ENCODE peak calls at places on chromosomes 1 and 21, in ten cellular contexts. T is CD8-positive, alpha-beta memory T cell; L is mammary epithelial cell; K is adrenal gland; F is tibial nerve; R is naive thymus-derived CD4-positive, alpha-beta T cell; I is esophagus muscularis mucosa; E is AG04450; S is uterus; O is stomach. B is an unnamed sample.

GRCh38 chr1:220798338-220798737 is 11.6 kb downstream of the MTARC1 start:
- DNase-seq in T (no peak), L (no peak), K (no peak), F (no peak), R (no peak), I (no peak), E (no peak), S (no peak), O (no peak), B (no peak)

GRCh38 chr21:33069243-33069642 is 698 bp upstream of the OLIG1 start:
- DNase-seq in T (no peak), L (no peak), K (no peak), F (no peak), R (no peak), I (no peak), E (no peak), S (no peak), O (no peak), B (no peak)

GRCh38 chr1:224245188-224245587 is 62.1 kb downstream of the DEGS1 start:
- DNase-seq in T (no peak), L (no peak), K (peak; percentile 62), F (peak; percentile 44), R (peak; percentile 44), I (no peak), E (no peak), S (no peak), O (no peak), B (peak; percentile 5)

GRCh38 chr1:35519432-35519831 is 37.8 kb downstream of the KIAA0319L start:
- DNase-seq in T (no peak), L (no peak), K (no peak), F (no peak), R (no peak), I (no peak), E (no peak), S (no peak), O (no peak), B (no peak)

GRCh38 chr1:6464514-6464836 is 1.5 kb downstream of the TNFRSF25 start:
- DNase-seq in T (no peak), L (no peak), K (no peak), F (no peak), R (no peak), I (no peak), E (no peak), S (no peak), O (peak; percentile 90), B (peak; percentile 5)

GRCh38 chr1:37858931-37859506 is 373 bp downstream of the MTF1 start:
- DNase-seq in T (no peak), L (no peak), K (no peak), F (no peak), R (no peak), I (no peak), E (no peak), S (no peak), O (no peak), B (no peak)

GRCh38 chr1:218367118-218367517 is 22.0 kb downstream of the TGFB2 start:
- DNase-seq in T (no peak), L (no peak), K (no peak), F (no peak), R (no peak), I (no peak), E (no peak), S (no peak), O (no peak), B (no peak)

GRCh38 chr1:6257541-6258069 is 3.3 kb downstream of the GPR153 start:
- DNase-seq in T (no peak), L (no peak), K (no peak), F (no peak), R (no peak), I (no peak), E (no peak), S (no peak), O (no peak), B (no peak)

DNA sequence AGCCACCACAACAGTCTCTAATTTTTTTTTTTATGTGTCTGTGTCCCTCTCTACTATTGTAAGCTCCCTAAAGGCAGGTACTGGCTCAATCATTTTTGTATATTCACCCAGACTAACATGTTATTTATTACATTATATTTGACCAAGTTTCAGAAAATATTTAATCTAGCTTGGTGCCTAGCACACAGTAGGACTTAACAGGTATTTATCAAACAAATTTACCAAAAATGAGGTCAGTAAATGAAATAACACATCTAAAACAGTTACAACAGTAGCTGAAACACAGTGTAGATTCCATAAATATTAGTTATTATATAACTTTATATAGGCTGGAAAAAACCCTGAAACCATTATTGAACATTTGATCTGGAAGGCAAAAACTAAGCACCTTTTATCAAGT is 2.7 kb downstream of the NRDC start:
- DNase-seq in T (no peak), L (no peak), K (no peak), F (no peak), R (no peak), I (no peak), E (no peak), S (no peak), O (no peak), B (no peak)
- H3K27ac ChIP-seq in T (peak overlapping the region; percentile 67), L (no peak overlapping the region), K (no peak overlapping the region), F (no peak overlapping the region), R (no peak overlapping the region), I (no peak overlapping the region), E (no peak overlapping the region), S (no peak overlapping the region), O (no peak overlapping the region), B (no peak overlapping the region)

GRCh38 chr1:64425521-64425920 is 44.4 kb upstream of the CACHD1 start:
- DNase-seq in T (no peak), L (no peak), K (peak; percentile 38), F (no peak), R (no peak), I (no peak), E (no peak), S (no peak), O (no peak), B (no peak)

GRCh38 chr1:64423526-64423925 is 46.4 kb upstream of the CACHD1 start:
- DNase-seq in T (no peak), L (no peak), K (no peak), F (no peak), R (no peak), I (no peak), E (no peak), S (no peak), O (no peak), B (no peak)

GRCh38 chr1:64417828-64418227 is 52.1 kb upstream of the CACHD1 start:
- DNase-seq in T (no peak), L (no peak), K (no peak), F (no peak), R (no peak), I (no peak), E (no peak), S (no peak), O (no peak), B (no peak)

GRCh38 chr1:64424412-64424811 is 45.5 kb upstream of the CACHD1 start:
- DNase-seq in T (no peak), L (no peak), K (no peak), F (no peak), R (no peak), I (no peak), E (no peak), S (no peak), O (no peak), B (no peak)

DNA sequence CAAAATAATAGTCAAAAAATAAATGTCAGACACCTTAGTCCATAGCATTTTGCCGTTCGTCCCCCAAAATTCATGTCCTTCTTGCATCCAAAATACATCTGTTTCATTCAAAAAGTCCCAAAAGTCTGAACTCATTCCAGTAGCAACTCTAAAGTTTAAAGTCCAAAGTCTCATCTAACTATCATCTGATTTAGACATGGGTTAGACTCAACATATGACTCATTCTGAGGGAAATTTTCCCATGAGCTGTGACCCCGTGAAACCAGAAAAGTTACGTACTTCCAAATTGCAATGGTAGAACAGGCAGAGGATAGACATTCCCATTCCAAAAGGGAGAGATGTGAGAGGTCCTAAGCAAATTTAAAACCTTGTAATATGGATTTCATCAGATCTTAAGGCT is 48.6 kb upstream of the CACHD1 start:
- DNase-seq in T (no peak), L (peak; percentile 15), K (no peak), F (no peak), R (no peak), I (no peak), E (no peak), S (no peak), O (no peak), B (no peak)
- H3K27ac ChIP-seq in T (no peak overlapping the region), L (no peak overlapping the region), K (no peak overlapping the region), F (no peak overlapping the region), R (no peak overlapping the region), I (no peak overlapping the region), E (no peak overlapping the region), S (no peak overlapping the region), O (no peak overlapping the region), B (no peak overlapping the region)

GRCh38 chr1:27381976-27382762 is 964 bp downstream of the CD164L2 start:
- DNase-seq in T (no peak), L (no peak), K (no peak), F (no peak), R (no peak), I (no peak), E (no peak), S (no peak), O (no peak), B (no peak)

GRCh38 chr1:27379564-27380132 is 3.5 kb downstream of the CD164L2 start:
- DNase-seq in T (no peak), L (no peak), K (no peak), F (no peak), R (no peak), I (no peak), E (no peak), S (no peak), O (no peak), B (no peak)

GRCh38 chr1:27380223-27380622 is 2.9 kb downstream of the CD164L2 start:
- DNase-seq in T (no peak), L (no peak), K (no peak), F (no peak), R (no peak), I (no peak), E (no peak), S (no peak), O (no peak), B (no peak)

GRCh38 chr1:27382950-27383627 is at the start of gene CD164L2:
- DNase-seq in T (peak; percentile 36), L (peak; percentile 54), K (no peak), F (no peak), R (peak; percentile 45), I (no peak), E (no peak), S (no peak), O (peak; percentile 85), B (no peak)

DNA sequence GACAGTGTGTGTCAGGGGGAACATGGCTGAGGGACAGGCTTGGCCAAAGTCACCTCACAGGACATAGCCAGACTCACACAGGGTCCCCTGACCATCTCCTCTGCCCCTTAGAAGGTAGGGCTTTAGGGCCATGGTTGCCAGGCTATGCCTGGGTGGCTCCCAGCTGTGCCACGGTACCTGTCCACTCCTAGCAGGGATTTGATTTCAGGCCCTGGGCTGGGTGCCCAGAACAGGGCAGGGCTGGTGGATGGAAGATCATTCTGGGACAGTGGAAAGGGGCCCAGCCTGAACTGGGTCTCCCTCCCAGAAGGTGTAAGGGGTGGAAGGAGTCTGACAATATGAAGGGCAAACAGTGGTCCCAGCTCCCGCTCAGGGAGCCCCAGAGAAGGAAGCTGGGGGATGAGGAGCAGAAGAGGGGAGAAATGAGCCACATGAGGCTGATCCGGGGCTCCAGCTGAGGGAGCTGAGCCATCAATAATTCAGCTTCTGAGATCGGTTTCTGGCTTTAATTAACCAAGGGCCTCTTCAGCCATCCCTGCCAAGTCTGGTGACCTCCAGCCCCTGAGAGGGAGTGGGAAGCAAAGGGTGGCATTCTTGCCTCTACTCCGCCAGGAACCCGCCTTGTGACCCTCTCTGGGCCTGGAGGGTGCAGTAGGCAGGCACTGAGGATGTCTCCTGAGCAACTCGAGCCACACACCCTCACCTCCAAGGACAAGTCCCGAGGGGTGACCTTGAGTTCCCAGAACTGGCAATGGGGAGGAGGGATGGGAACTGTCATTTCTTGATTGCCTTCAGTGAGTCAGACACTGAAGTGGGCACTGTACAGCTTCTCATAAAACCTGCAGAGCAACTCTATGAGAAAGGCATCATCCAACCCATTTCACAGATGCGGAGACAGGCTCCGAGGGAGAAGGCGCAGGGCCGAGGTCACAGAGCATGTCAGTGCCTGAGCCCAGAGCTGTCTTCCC is 2.1 kb downstream of the CD164L2 start:
- DNase-seq in T (no peak), L (no peak), K (peak; percentile 57), F (no peak), R (no peak), I (no peak), E (no peak), S (no peak), O (no peak), B (no peak)
- H3K27ac ChIP-seq in T (no peak overlapping the region), L (no peak overlapping the region), K (no peak overlapping the region), F (no peak overlapping the region), R (no peak overlapping the region), I (no peak overlapping the region), E (peak overlapping the region; percentile 2), S (no peak overlapping the region), O (no peak overlapping the region), B (no peak overlapping the region)

DNA sequence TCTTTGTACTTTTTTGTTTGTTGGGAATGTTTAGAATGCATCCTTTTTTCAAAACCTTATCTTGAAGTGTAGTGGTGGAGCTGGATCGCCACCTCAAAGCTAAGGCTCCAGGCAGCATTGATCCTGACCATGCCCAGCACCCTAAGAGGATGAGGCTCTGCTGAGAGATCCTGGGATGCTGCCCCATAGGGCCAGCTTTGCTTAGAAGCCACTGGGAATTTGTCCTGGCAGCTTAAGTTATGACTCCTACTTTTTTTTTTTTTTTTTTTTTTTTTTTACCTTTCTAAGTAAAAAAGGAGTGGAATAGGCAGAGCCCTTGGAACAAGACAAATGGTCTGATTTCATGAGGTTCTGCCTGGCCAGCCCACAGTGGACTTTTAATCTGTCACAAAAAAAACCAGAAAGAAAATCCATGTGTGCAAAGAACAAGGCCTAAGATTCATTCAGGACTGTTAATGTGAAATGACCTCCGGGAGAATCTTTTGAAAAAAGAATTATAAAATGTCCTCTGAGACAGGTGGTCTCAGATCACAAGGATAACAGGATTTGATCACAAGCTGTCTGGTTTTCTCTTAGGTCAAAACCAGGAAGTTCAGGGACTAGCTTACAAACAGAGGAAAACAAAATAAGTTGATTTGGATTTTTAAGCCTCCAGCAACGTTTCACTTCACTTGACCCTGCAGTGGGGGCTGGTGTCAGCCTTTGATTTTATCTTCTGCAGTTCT is 26.0 kb upstream of the RAP1A start:
- DNase-seq in T (no peak), L (no peak), K (no peak), F (no peak), R (no peak), I (peak; percentile 24), E (no peak), S (no peak), O (no peak), B (no peak)
- H3K27ac ChIP-seq in T (peak overlapping the region; percentile 38), L (peak overlapping the region; percentile 28), K (no peak overlapping the region), F (peak overlapping the region; percentile 53), R (peak overlapping the region; percentile 62), I (peak overlapping the region; percentile 85), E (no peak overlapping the region), S (peak overlapping the region; percentile 89), O (peak overlapping the region; percentile 58), B (no peak overlapping the region)

B was measured in substantia nigra.